ENCODE peak calls at places on chromosomes 3 and 15, in four cellular contexts. One of them, this sample, is unnamed.

GRCh38 chr15:48279608-48280007 is 51.6 kb upstream of the DUT start:
- DNase-seq in HT1080: no peak
- DNase-seq in hippocampal formation: no peak
- DNase-seq in neural crest cell: no peak
- DNase-seq in this sample: no peak

GRCh38 chr3:66196633-66197032 is 24.2 kb upstream of the SLC25A26 start:
- DNase-seq in HT1080: no peak
- DNase-seq in hippocampal formation: no peak
- DNase-seq in neural crest cell: no peak
- DNase-seq in this sample: no peak

GRCh38 chr3:58473275-58473674 is 18.6 kb upstream of the KCTD6 start:
- DNase-seq in HT1080: no peak
- DNase-seq in hippocampal formation: no peak
- DNase-seq in neural crest cell: no peak
- DNase-seq in this sample: no peak

GRCh38 chr3:48470286-48470685 is 23.7 kb downstream of the ATRIP start:
- DNase-seq in HT1080: no peak
- DNase-seq in hippocampal formation: no peak
- DNase-seq in neural crest cell: no peak
- DNase-seq in this sample: no peak

GRCh38 chr3:95343228-95343627 is 1280.4 kb downstream of the NSUN3 start:
- DNase-seq in HT1080: no peak
- DNase-seq in hippocampal formation: no peak
- DNase-seq in neural crest cell: no peak
- DNase-seq in this sample: no peak

GRCh38 chr3:187831125-187832051 is 86.1 kb upstream of the BCL6 start:
- DNase-seq in HT1080: peak
- DNase-seq in hippocampal formation: no peak
- DNase-seq in neural crest cell: no peak
- DNase-seq in this sample: no peak

GRCh38 chr3:186882881-186883685 is 40.6 kb downstream of the ADIPOQ start:
- DNase-seq in HT1080: peak
- DNase-seq in hippocampal formation: no peak
- DNase-seq in neural crest cell: no peak
- DNase-seq in this sample: no peak

GRCh38 chr3:51538115-51538458 is 432 bp upstream of the RAD54L2 start:
- DNase-seq in HT1080: no peak
- DNase-seq in hippocampal formation: no peak
- DNase-seq in neural crest cell: peak
- DNase-seq in this sample: no peak

GRCh38 chr3:187150599-187150998 is 11.3 kb upstream of the RPL39L start:
- DNase-seq in HT1080: peak
- DNase-seq in hippocampal formation: no peak
- DNase-seq in neural crest cell: peak
- DNase-seq in this sample: peak

This sample was measured in WTC11.